ENCODE peak calls at places on chromosome 15, in five cellular contexts. X, E, L, J and Y are unnamed samples.

GRCh38 chr15:90184786-90185704 is 16.1 kb upstream of the SEMA4B start:
- DNase-seq in J (no peak), L (peak), E (peak), X (peak), Y (no peak)

GRCh38 chr15:90161946-90162345 is 39.2 kb upstream of the SEMA4B start:
- DNase-seq in X (no peak), J (no peak), E (no peak), L (no peak), Y (no peak)

GRCh38 chr15:86591994-86592746 is 512.5 kb downstream of the AGBL1 start:
- DNase-seq in J (no peak), E (no peak), L (no peak), X (no peak), Y (no peak)

GRCh38 chr15:62770752-62771151 is 271.8 kb upstream of the TPM1 start:
- DNase-seq in X (no peak), J (no peak), L (no peak), E (no peak), Y (no peak)

GRCh38 chr15:90889313-90889730 is 5.0 kb downstream of the FES start:
- DNase-seq in L (no peak), J (no peak), X (no peak), E (no peak), Y (peak)

GRCh38 chr15:49372366-49372765 is 50.7 kb upstream of the FGF7 start:
- DNase-seq in E (no peak), X (no peak), L (no peak), J (no peak), Y (no peak)

GRCh38 chr15:99651023-99651807 is 82.0 kb downstream of the LYSMD4 start:
- DNase-seq in E (no peak), J (no peak), L (no peak), X (no peak), Y (no peak)

GRCh38 chr15:95247068-95247984 is 1016.0 kb downstream of the MCTP2 start:
- DNase-seq in L (no peak), X (peak), E (no peak), J (no peak), Y (no peak)

GRCh38 chr15:40115670-40116093 is 7.0 kb upstream of the BMF start:
- DNase-seq in L (no peak), J (no peak), E (no peak), X (no peak), Y (peak)

GRCh38 chr15:26974120-26974780 is 3.3 kb downstream of the GABRG3 start:
- DNase-seq in L (no peak), J (no peak), E (no peak), X (peak), Y (peak)

GRCh38 chr15:28001641-28002040 is 97.5 kb downstream of the OCA2 start:
- DNase-seq in J (no peak), E (no peak), L (no peak), X (no peak), Y (no peak)

GRCh38 chr15:50046159-50046558 is 72.9 kb downstream of the ATP8B4 start:
- DNase-seq in X (no peak), L (no peak), E (no peak), J (no peak), Y (no peak)

GRCh38 chr15:62503451-62503850 is 338.4 kb upstream of the C2CD4B start:
- DNase-seq in X (no peak), L (no peak), E (no peak), J (peak), Y (no peak)

GRCh38 chr15:45637552-45638033 is 2.8 kb downstream of the SQOR start:
- DNase-seq in J (no peak), X (peak), E (no peak), L (peak), Y (peak)

GRCh38 chr15:56760186-56760585 is 26.9 kb upstream of the ZNF280D start:
- DNase-seq in L (no peak), J (no peak), X (no peak), E (no peak), Y (no peak)

GRCh38 chr15:80861776-80862175 is 82.6 kb downstream of the CEMIP start:
- DNase-seq in X (no peak), L (no peak), J (no peak), E (no peak), Y (no peak)

GRCh38 chr15:34214135-34214534 is 4.2 kb upstream of the KATNBL1 start:
- DNase-seq in J (no peak), E (no peak), X (no peak), L (no peak), Y (no peak)

GRCh38 chr15:85494035-85494793 is 113.8 kb downstream of the AKAP13 start:
- DNase-seq in L (no peak), J (no peak), E (no peak), X (no peak), Y (no peak)

GRCh38 chr15:55900019-55900418 is 93.4 kb downstream of the NEDD4 start:
- DNase-seq in J (no peak), E (no peak), X (no peak), L (no peak), Y (no peak)

GRCh38 chr15:52780172-52780980 is 9.8 kb downstream of the ONECUT1 start:
- DNase-seq in X (peak), L (peak), E (peak), J (no peak), Y (peak)

GRCh38 chr15:82570721-82571519 is 30.7 kb upstream of the RPS17 start:
- DNase-seq in X (no peak), J (no peak), E (no peak), L (no peak), Y (no peak)

GRCh38 chr15:62483817-62484216 is 318.7 kb upstream of the C2CD4B start:
- DNase-seq in L (no peak), X (no peak), J (no peak), E (no peak), Y (no peak)

GRCh38 chr15:75891895-75892294 is 11.8 kb upstream of the FBXO22 start:
- DNase-seq in X (no peak), E (no peak), J (no peak), L (no peak), Y (no peak)

GRCh38 chr15:99731336-99732267 is 1.6 kb downstream of the LYSMD4 start:
- DNase-seq in L (no peak), J (no peak), X (no peak), E (no peak), Y (no peak)

GRCh38 chr15:45611305-45611704 is 23.5 kb upstream of the SQOR start:
- DNase-seq in X (peak), E (no peak), J (no peak), L (no peak), Y (peak)

GRCh38 chr15:35958936-35959335 is 413.0 kb upstream of the DPH6 start:
- DNase-seq in E (no peak), L (no peak), J (no peak), X (no peak), Y (no peak)

GRCh38 chr15:55530861-55531313 is 22.9 kb upstream of the DNAAF4 start:
- DNase-seq in X (no peak), L (no peak), J (no peak), E (no peak), Y (no peak)

GRCh38 chr15:65184305-65184943 is 718 bp downstream of the CLPX start:
- DNase-seq in J (no peak), E (peak), X (peak), L (peak), Y (no peak)

GRCh38 chr15:24676431-24676830 is 856 bp downstream of the NPAP1 start:
- DNase-seq in X (no peak), L (no peak), E (no peak), J (no peak), Y (no peak)

GRCh38 chr15:49015896-49016295 is 30.4 kb downstream of the SECISBP2L start:
- DNase-seq in E (no peak), X (no peak), L (no peak), J (no peak), Y (no peak)